ENCODE peak calls at places on chromosome 3, in seven cellular contexts. X is H1, B is A549, W is sigmoid colon, V is K562, U is transverse colon, E is ovary. N is an unnamed sample. For H3K9me3, the result is how much of the 10 kb centered on the place peaks cover.

GRCh38 chr3:15964605-15965061 is 166.9 kb upstream of the ANKRD28 start:
- DNase-seq in E (peak), B (no peak), V (no peak), U (no peak), X (no peak), W (peak), N (peak)

GRCh38 chr3:16907245-16907644 is 22.5 kb downstream of the PLCL2 start:
- DNase-seq in V (peak), W (no peak), U (no peak), E (no peak), B (no peak), X (no peak), N (no peak)

GRCh38 chr3:193732391-193732790 is 139.4 kb downstream of the OPA1 start:
- DNase-seq in B (peak), X (no peak), U (no peak), V (no peak), E (no peak), W (no peak), N (no peak)

GRCh38 chr3:16286161-16286560 is 21.1 kb downstream of the OXNAD1 start:
- DNase-seq in B (no peak), E (no peak), U (peak), V (no peak), X (no peak), W (no peak), N (no peak)

GRCh38 chr3:126538316-126538715 is 14.4 kb downstream of the CHST13 start:
- DNase-seq in E (peak), X (peak), W (peak), U (peak), V (no peak), B (no peak), N (no peak)

GRCh38 chr3:39980021-39980420 is 170.6 kb downstream of the MYRIP start:
- DNase-seq in V (no peak), U (no peak), E (no peak), B (no peak), X (no peak), W (no peak), N (no peak)

GRCh38 chr3:56467801-56468183 is 475 bp downstream of the ERC2 start:
- DNase-seq in V (no peak), W (no peak), B (no peak), E (no peak), X (peak), U (no peak), N (no peak)

GRCh38 chr3:136068708-136069107 is 103.2 kb downstream of the PPP2R3A start:
- DNase-seq in E (no peak), W (no peak), X (no peak), U (no peak), B (no peak), V (no peak), N (no peak)

GRCh38 chr3:33829720-33830119 is 31.3 kb downstream of the PDCD6IP start:
- DNase-seq in B (no peak), X (no peak), U (no peak), W (no peak), E (no peak), V (no peak), N (no peak)

GRCh38 chr3:195102609-195103467 is 168.1 kb downstream of the XXYLT1 start:
- DNase-seq in X (no peak), W (peak), U (peak), V (no peak), B (peak), E (peak), N (no peak)

GRCh38 chr3:80190051-80190450 is 422.3 kb upstream of the ROBO1 start:
- DNase-seq in V (no peak), B (peak), U (no peak), E (no peak), W (no peak), X (no peak), N (no peak)

GRCh38 chr3:136862953-136863352 is 945 bp downstream of the NCK1 start:
- DNase-seq in E (no peak), W (no peak), B (no peak), X (no peak), V (no peak), U (no peak), N (no peak)

GRCh38 chr3:49591615-49592014 is 37.3 kb downstream of the BSN start:
- DNase-seq in B (no peak), X (no peak), W (no peak), V (no peak), E (no peak), U (no peak), N (no peak)

GRCh38 chr3:125165189-125165947 is 47.2 kb downstream of the SLC12A8 start:
- DNase-seq in U (no peak), V (no peak), B (peak), X (peak), E (no peak), W (no peak), N (no peak)

GRCh38 chr3:126554560-126555525 is 3.9 kb downstream of the C3orf22 start:
- DNase-seq in X (peak), E (no peak), V (no peak), U (peak), B (no peak), W (peak), N (no peak)

GRCh38 chr3:63705092-63705645 is 52.7 kb downstream of the SNTN start:
- DNase-seq in W (no peak), V (no peak), X (no peak), B (no peak), E (no peak), U (no peak), N (no peak)

GRCh38 chr3:170907519-170908234 is 760 bp downstream of the EIF5A2 start:
- DNase-seq in E (no peak), U (no peak), W (peak), V (no peak), B (no peak), X (peak), N (no peak)

GRCh38 chr3:132405609-132406299 is 11.5 kb upstream of the DNAJC13 start:
- DNase-seq in U (no peak), B (no peak), W (no peak), E (no peak), V (no peak), X (no peak), N (no peak)

GRCh38 chr3:124529826-124530571 is 200.3 kb upstream of the UMPS start:
- DNase-seq in B (peak), W (no peak), X (no peak), V (no peak), E (no peak), U (no peak), N (no peak)

GRCh38 chr3:138941259-138941885 is 5.6 kb downstream of the FOXL2 start:
- DNase-seq in E (peak), U (peak), W (no peak), V (peak), B (peak), X (peak), N (no peak)

GRCh38 chr3:123818324-123818920 is 65.7 kb downstream of the MYLK start:
- DNase-seq in B (no peak), W (no peak), X (no peak), E (no peak), V (no peak), U (no peak), N (no peak)

GRCh38 chr3:129304141-129304540 is 25.5 kb downstream of the HMCES start:
- DNase-seq in U (no peak), E (no peak), X (no peak), W (no peak), B (no peak), V (no peak), N (no peak)

GRCh38 chr3:150293401-150294001 is 114.6 kb upstream of the TSC22D2 start:
- DNase-seq in B (no peak), U (no peak), W (no peak), X (no peak), E (no peak), V (no peak), N (no peak)

GRCh38 chr3:161171113-161171512 is 50.0 kb upstream of the NMD3 start:
- DNase-seq in V (no peak), E (peak), B (peak), X (no peak), U (no peak), W (peak), N (peak)

GRCh38 chr3:557972-558371 is 361.4 kb downstream of the CHL1 start:
- DNase-seq in W (no peak), U (no peak), E (no peak), B (no peak), X (no peak), V (no peak), N (no peak)

GRCh38 chr3:101829878-101830277 is 19.4 kb upstream of the NFKBIZ start:
- DNase-seq in X (no peak), W (no peak), U (no peak), V (no peak), B (no peak), E (no peak), N (no peak)

DNA sequence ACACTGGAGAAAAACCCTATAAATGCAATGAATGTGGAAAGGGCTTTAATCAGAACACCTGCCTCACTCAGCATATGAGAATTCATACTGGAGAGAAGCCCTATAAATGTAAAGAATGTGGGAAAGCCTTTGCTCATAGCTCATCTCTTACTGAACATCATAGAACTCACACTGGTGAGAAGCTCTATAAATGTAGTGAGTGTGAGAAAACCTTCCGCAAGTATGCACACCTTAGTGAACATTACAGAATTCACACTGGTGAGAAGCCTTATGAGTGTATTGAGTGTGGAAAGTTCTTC is 7.4 kb upstream of the ZNF501 start:
- DNase-seq in V (no peak), E (no peak), U (no peak), W (no peak), X (no peak), B (no peak), N (no peak)
- H3K9me3 ChIP-seq in V (under half), E (under half), U (half or more), W (under half), X (half or more), B (half or more), N (half or more)

GRCh38 chr3:72523409-72524172 is 324.7 kb downstream of the SHQ1 start:
- DNase-seq in V (no peak), W (peak), B (no peak), U (peak), X (no peak), E (no peak), N (no peak)
- TF ChIP-seq EP300 in V (no peak), W (no peak), B (no peak), U (no peak), X (no peak), E (no peak), N (peak)

GRCh38 chr3:31714512-31714894 is 181.8 kb downstream of the STT3B start:
- DNase-seq in B (no peak), W (no peak), E (no peak), V (no peak), X (no peak), U (no peak), N (no peak)
- H3K27ac ChIP-seq in B (no peak), W (no peak), E (no peak), V (no peak), X (no peak), U (no peak), N (no peak)

DNA sequence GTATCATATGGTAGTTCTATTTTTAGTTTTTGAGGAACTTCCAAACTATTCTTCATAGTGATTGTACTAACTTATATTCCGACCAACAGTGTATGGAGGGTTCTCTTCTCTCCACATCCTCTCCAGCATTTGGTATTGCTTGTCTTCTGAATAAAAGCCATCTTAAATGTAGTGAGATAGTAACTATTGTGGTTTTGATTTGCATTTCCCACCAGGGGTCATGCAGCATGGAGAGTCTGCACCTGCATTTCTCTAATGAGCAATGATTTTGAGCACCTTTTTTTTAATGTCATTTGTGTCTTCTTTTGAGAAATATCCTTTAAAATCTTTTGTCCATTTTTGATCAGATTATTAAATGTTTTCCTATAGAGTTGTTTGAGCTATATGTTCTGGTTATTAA is 718.5 kb downstream of the ZBBX start:
- DNase-seq in W (no peak), E (no peak), X (no peak), U (no peak), B (no peak), V (no peak), N (no peak)
- H3K9me3 ChIP-seq in W (under half), E (under half), X (under half), U (under half), B (under half), V (under half), N (under half)

DNA sequence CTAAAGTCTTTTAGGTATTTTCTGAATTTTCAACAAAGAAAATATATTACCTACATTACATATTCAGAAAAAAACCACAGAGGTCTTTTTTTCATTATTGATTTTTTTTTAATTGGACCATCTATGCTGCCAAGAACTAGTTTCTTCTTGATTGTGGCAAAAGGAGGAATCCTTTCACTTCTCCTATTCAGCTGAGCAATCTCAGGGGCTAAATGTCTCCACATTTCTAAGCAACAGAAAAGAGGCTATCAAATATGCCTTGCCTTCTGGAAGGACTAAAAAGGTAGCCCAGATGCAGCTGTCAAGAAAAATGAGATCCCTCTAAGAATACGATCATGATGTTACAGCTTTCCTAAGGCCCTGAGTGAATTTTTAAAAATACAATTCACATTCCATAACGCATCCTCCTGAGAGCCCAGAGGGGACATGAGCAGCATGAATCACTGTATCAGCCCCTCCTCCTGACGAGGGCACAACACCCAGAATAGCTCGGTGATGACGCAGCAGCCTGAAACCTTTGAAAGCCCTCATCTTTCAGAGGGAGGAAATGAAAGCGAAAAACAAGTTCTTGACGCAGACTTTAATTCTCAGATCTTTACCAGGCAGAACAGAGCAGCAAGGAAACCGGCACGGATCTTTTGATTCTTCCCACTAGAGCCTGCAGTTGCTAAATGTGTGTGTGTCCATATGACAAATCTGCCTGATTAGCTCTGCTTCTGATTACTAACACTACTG is 24.6 kb downstream of the RUBCN start:
- DNase-seq in X (peak), U (peak), V (peak), E (peak), W (peak), B (peak), N (peak)
- TF ChIP-seq EP300 in X (no peak), U (no peak), V (peak), E (no peak), W (peak), B (peak), N (peak)

GRCh38 chr3:11350374-11350773 is 78.2 kb downstream of the ATG7 start:
- DNase-seq in W (no peak), E (no peak), X (no peak), U (no peak), B (peak), V (no peak), N (no peak)

GRCh38 chr3:11346416-11346815 is 74.2 kb downstream of the ATG7 start:
- DNase-seq in B (no peak), V (no peak), E (no peak), U (no peak), W (no peak), X (no peak), N (no peak)

DNA sequence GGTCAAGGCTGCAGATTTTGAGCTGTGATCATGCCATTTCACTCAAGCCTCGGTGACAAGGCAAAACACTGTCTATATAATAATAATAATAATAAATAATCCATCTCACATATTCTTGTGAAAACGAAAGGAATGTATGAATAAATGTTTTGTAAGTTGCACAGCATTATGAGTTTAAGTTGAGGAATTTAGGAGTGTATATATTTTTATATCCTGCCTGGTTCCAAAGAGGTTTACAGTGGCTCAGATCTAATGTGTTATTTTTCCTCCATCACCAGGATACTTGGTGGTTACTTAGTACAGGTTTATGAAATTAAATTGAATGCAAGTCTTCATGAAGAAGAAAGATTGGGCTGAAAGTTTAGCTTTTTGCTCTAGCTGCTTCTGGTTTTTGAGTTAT is 77.3 kb downstream of the ATG7 start:
- DNase-seq in U (no peak), X (no peak), V (no peak), E (no peak), W (no peak), B (no peak), N (no peak)
- H3K27ac ChIP-seq in U (no peak), X (no peak), V (no peak), E (no peak), W (no peak), B (no peak), N (no peak)